ENCODE peak calls at places on chromosomes 1 and 21, in five cellular contexts. E is sigmoid colon, V is heart left ventricle, M is spleen, T is Peyer's patch. B is an unnamed sample. For H3K36me3 and H3K4me1, the result is how much of the 10 kb centered on the place peaks cover.

GRCh38 chr1:58162952-58163550 is 383.5 kb downstream of the OMA1 start:
- DNase-seq in M (no peak), V (peak), T (no peak), E (peak), B (no peak)

GRCh38 chr1:16625497-16626408 is 12.4 kb upstream of the NBPF1 start:
- DNase-seq in E (peak), M (peak), T (peak), V (peak), B (no peak)

GRCh38 chr1:63960326-63960725 is 186.5 kb downstream of the ROR1 start:
- DNase-seq in V (no peak), M (no peak), T (no peak), E (no peak), B (no peak)

GRCh38 chr1:31674626-31675025 is 29.2 kb downstream of the COL16A1 start:
- DNase-seq in T (no peak), E (no peak), M (no peak), V (no peak), B (no peak)

GRCh38 chr1:112461200-112461871 is 47.4 kb upstream of the WNT2B start:
- DNase-seq in E (no peak), M (no peak), T (no peak), V (no peak), B (no peak)

GRCh38 chr1:96364576-96364975 is 357.0 kb upstream of the PTBP2 start:
- DNase-seq in M (no peak), E (no peak), T (no peak), V (no peak), B (no peak)

GRCh38 chr21:37525810-37526209 is 159.2 kb downstream of the DYRK1A start:
- DNase-seq in E (no peak), T (no peak), V (no peak), M (no peak), B (no peak)

GRCh38 chr1:14794136-14794768 is 195.8 kb downstream of the KAZN start:
- DNase-seq in T (no peak), M (peak), V (no peak), E (no peak), B (no peak)

GRCh38 chr1:19765623-19766022 is 34.1 kb downstream of the TMCO4 start:
- DNase-seq in E (no peak), M (no peak), T (no peak), V (no peak), B (no peak)

GRCh38 chr1:211135342-211135950 is 1.5 kb upstream of the KCNH1 start:
- DNase-seq in E (no peak), M (no peak), T (no peak), V (no peak), B (no peak)

GRCh38 chr1:111541721-111542120 is 38.3 kb upstream of the ADORA3 start:
- DNase-seq in M (no peak), V (no peak), T (no peak), E (no peak), B (no peak)

GRCh38 chr1:34976384-34977209 is 8.6 kb downstream of the TMEM35B start:
- DNase-seq in E (no peak), T (no peak), M (no peak), V (no peak), B (no peak)

GRCh38 chr1:119647734-119648619 is at the start of gene ZNF697:
- DNase-seq in M (peak), T (peak), E (peak), V (peak), B (peak)

GRCh38 chr1:199724049-199724448 is 303.5 kb upstream of the NR5A2 start:
- DNase-seq in M (no peak), T (no peak), V (no peak), E (no peak), B (no peak)

GRCh38 chr1:224852901-224853568 is 76.4 kb upstream of the DNAH14 start:
- DNase-seq in V (no peak), T (no peak), E (no peak), M (no peak), B (no peak)

GRCh38 chr1:16927711-16928485 is 6.2 kb downstream of the CROCC start:
- DNase-seq in V (no peak), M (no peak), T (no peak), E (peak), B (no peak)

GRCh38 chr1:85295006-85295431 is 18.6 kb upstream of the BCL10 start:
- DNase-seq in T (no peak), E (no peak), M (no peak), V (no peak), B (no peak)

GRCh38 chr1:56819393-56819899 is at the start of gene FYB2:
- DNase-seq in E (no peak), V (peak), M (no peak), T (peak), B (no peak)

GRCh38 chr1:224623310-224623714 is 7.2 kb downstream of the CNIH3 start:
- DNase-seq in V (no peak), T (no peak), E (no peak), M (no peak), B (no peak)

GRCh38 chr1:156319664-156320063 is 18.4 kb downstream of the CCT3 start:
- DNase-seq in T (no peak), E (no peak), V (no peak), M (no peak), B (peak)

GRCh38 chr1:203038217-203038741 is 12.0 kb downstream of the PPFIA4 start:
- DNase-seq in E (peak), V (peak), T (no peak), M (no peak), B (no peak)

GRCh38 chr1:232355162-232356006 is 274.5 kb downstream of the SIPA1L2 start:
- DNase-seq in V (no peak), T (no peak), E (no peak), M (no peak), B (no peak)

GRCh38 chr1:180188103-180188506 is 33.4 kb downstream of the QSOX1 start:
- DNase-seq in V (peak), T (peak), E (no peak), M (no peak), B (no peak)

GRCh38 chr21:46111193-46111571 is 13.3 kb downstream of the COL6A2 start:
- DNase-seq in M (no peak), T (peak), V (peak), E (peak), B (peak)

GRCh38 chr1:194538453-194538852 is 1352.0 kb upstream of the B3GALT2 start:
- DNase-seq in M (no peak), V (no peak), E (no peak), T (no peak), B (no peak)

GRCh38 chr1:6313382-6314265 is 52.7 kb upstream of the GPR153 start:
- DNase-seq in M (no peak), E (no peak), T (no peak), V (no peak), B (no peak)

GRCh38 chr1:8348777-8349472 is 31.0 kb downstream of the SLC45A1 start:
- DNase-seq in V (peak), E (no peak), M (peak), T (peak), B (peak)

GRCh38 chr1:207964195-207964966 is 53.5 kb upstream of the CD34 start:
- DNase-seq in E (no peak), T (no peak), V (no peak), M (no peak), B (no peak)

GRCh38 chr1:212179394-212180076 is 105.7 kb upstream of the PPP2R5A start:
- DNase-seq in T (no peak), M (no peak), V (no peak), E (no peak), B (no peak)

GRCh38 chr1:202235856-202236837 is 42.5 kb downstream of the LGR6 start:
- DNase-seq in E (no peak), T (peak), M (peak), V (peak), B (no peak)

GRCh38 chr1:43947061-43947889 is 525 bp downstream of the IPO13 start:
- DNase-seq in M (peak), V (peak), T (no peak), E (no peak), B (no peak)

GRCh38 chr1:21888500-21888899 is 48.6 kb downstream of the HSPG2 start:
- DNase-seq in E (no peak), T (no peak), V (no peak), M (peak), B (no peak)
- H3K36me3 ChIP-seq in E (half or more), T (half or more), V (half or more), M (under half), B (half or more)

DNA sequence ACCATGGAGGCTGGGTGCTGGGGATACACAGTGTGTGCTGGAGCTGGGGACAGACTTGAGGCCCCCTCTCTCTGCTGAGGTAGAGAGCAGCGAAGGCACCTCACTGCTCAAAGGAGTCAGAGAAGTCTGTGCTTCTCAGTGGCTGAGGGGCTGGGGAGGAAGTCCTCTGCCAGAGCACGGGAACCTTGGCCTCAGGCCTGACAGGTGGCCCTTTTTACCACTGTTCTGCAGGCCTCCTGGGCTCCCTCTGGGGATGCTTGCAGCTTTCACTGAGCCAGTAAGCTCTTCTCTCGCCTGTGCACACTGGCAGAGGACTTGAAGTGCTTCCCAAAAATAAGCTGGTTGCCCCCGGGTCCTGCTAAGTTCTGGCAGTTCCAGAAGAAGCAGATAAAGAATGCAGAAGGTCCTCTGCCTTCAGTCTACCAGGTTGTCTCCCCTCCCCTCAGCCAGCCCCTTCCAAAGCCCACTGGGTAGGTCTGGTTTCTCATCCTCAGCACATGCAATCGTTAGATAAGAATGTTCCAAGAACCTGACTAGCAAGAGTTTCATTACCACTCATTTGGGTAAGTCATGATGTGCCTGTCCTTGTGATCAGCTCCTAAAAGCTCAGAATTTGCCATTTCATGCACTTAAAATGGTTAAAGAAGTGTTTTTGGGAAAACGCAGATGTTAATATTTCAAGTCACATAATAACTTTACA is 53.9 kb downstream of the TENT5C start:
- DNase-seq in E (no peak), T (no peak), V (no peak), M (peak), B (no peak)
- TF ChIP-seq POLR2A in E (no peak), T (no peak), V (no peak), M (no peak), B (no peak)

DNA sequence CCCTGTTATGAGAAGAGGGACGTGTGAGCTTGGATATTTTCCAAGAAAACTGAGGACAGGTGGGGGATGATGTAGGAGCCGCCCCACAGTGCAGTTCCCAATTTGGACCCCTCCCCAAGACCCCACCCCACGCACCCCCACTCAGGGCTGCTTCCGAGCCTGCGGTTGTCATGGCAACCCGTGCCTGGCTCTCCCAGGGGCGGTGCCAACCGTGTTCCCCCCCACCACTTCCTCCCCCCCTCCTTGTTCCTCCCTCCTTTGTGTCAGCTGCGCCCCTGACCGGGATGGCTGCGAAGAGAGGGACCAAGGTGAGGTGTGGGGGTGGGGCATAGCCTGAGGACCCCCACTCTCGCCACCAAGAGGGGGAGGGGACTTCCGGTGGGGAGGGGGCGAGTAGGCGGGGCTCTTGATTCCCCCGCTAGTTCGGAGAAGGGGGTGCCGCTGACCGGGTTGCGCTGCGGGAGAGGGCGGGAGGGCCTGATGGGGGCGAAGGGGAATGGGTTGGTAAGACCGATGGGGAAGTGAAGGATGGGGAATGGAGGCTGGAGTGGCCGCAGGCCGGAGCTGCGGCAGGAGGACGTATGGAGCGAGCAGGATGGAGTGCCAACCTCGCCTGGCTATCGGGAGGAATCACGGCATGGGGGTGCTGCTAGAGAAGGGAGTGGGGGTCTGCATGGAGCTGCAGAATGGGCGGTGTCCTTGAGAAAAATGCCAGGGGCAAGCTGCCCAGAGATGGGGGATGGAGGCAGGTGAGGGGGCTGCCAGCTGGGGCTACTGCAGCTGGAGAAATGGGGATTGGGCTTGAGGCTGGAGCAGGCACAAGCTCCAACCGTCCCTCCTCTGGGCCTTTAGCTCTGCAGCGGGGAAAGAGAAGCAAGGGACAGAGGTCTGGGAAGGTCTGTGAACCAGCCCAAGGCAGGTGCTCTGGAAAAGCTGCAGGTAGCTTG is 958 bp downstream of the TRIM46 start:
- DNase-seq in M (peak), E (peak), V (no peak), T (peak), B (peak)
- H3K4me1 ChIP-seq in M (half or more), E (under half), V (under half), T (under half), B (under half)

GRCh38 chr1:27551953-27552312 is 52.0 kb downstream of the AHDC1 start:
- DNase-seq in T (no peak), E (no peak), M (no peak), V (no peak), B (no peak)

GRCh38 chr1:27549807-27550408 is 54.0 kb downstream of the AHDC1 start:
- DNase-seq in E (no peak), M (no peak), V (peak), T (no peak), B (no peak)

GRCh38 chr1:27550510-27551169 is 53.3 kb downstream of the AHDC1 start:
- DNase-seq in E (no peak), M (no peak), T (no peak), V (peak), B (no peak)

GRCh38 chr1:27552911-27553420 is 51.0 kb downstream of the AHDC1 start:
- DNase-seq in E (no peak), V (peak), T (no peak), M (no peak), B (no peak)

GRCh38 chr1:27551170-27551952 is 52.6 kb downstream of the AHDC1 start:
- DNase-seq in V (peak), E (no peak), M (no peak), T (no peak), B (no peak)
- H3K36me3 ChIP-seq in V (half or more), E (under half), M (half or more), T (under half), B (half or more)

GRCh38 chr1:182604128-182604834 is at the start of gene RGS16:
- DNase-seq in M (peak), T (peak), V (peak), E (peak), B (peak)
- TF ChIP-seq POLR2A in M (peak), T (peak), V (peak), E (peak), B (peak)

DNA sequence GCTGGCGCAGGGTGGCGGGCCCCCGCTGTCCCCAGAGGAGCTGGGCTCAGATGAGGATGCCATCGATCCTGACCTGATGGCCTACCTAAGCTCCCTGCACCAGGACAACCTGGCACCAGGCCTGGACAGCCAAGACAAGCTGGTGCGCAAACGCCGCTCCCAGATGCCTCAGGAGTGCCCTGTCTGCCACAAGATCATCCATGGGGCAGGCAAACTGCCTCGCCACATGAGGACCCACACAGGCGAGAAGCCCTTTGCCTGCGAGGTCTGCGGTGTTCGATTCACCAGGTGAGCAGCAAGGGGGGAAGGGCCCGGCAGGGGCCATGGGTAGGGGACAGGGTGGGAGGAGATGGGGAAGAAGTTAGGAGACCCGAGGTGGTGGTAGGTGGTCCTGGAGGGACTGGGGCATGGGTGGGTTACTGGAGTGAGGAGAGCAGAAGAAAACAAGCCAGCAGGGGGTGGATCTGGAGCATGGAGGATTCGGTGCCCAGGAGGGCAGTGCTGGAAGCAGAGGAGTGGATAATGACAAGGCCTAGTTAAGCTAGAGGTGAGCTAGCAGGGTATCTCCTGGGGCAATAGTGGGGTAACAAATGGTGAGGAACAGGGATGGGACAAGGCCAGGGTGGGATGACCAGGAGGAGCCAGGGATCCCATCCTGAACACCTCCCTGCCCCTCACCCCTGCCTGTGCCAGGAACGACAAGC is 13.1 kb downstream of the ZBTB7B start:
- DNase-seq in M (peak), V (no peak), T (peak), E (peak), B (no peak)
- H3K4me1 ChIP-seq in M (half or more), V (under half), T (under half), E (under half), B (half or more)

DNA sequence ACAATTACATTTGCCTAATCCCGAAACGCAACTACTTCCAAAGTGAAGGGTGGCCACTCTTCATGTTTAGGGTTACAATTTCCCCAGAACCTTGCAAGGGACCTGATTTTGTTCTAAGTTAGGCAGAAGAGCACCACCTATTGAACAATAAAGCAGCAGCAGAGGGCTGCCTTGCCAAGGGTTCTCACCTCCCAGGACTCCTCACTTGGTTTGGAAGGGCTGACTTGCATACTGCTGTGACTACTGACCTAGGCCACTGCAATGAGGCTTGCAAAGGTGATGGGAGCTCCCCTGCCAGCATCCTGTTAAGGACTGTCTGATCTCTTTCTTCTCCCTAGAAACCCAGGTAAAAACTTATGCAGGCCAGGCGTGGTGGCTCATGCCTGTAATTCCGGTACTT is 14.2 kb downstream of the MTOR start:
- DNase-seq in E (no peak), M (no peak), V (no peak), T (no peak), B (no peak)
- H3K36me3 ChIP-seq in E (under half), M (half or more), V (half or more), T (half or more), B (half or more)

B was measured in suprapubic skin.